ENCODE peak calls at places on chromosomes 4 and X, in six cellular contexts. B is GM20000, W is left ventricle myocardium superior, X is SJSA1, R is mesendoderm, T is T-helper 1 cell. J is an unnamed sample.

GRCh38 chr4:152937535-152938236 is 1.6 kb downstream of the FHDC1 start:
- DNase-seq in B (peak; percentile 68), T (peak; percentile 3), X (no peak), R (no peak), W (peak; percentile 61), J (no peak)

GRCh38 chr4:185726931-185727330 is 85.1 kb downstream of the SORBS2 start:
- DNase-seq in B (no peak), T (no peak), X (no peak), W (no peak), R (no peak), J (no peak)

GRCh38 chr4:41655177-41655576 is 93.3 kb downstream of the PHOX2B start:
- DNase-seq in R (no peak), T (no peak), W (no peak), B (no peak), X (no peak), J (no peak)

GRCh38 chr4:188037003-188037713 is 41.6 kb downstream of the ZFP42 start:
- DNase-seq in T (no peak), X (no peak), R (no peak), B (no peak), W (no peak), J (no peak)

GRCh38 chr4:32748061-32748460 is 2027.9 kb downstream of the PCDH7 start:
- DNase-seq in B (no peak), T (no peak), R (no peak), W (no peak), X (no peak), J (no peak)

GRCh38 chr4:156609421-156609820 is 362.2 kb downstream of the PDGFC start:
- DNase-seq in R (peak; percentile 33), B (no peak), X (no peak), W (peak; percentile 35), T (no peak), J (no peak)

GRCh38 chrX:134735015-134735414 is 76.7 kb upstream of the PLAC1 start:
- DNase-seq in B (no peak), T (no peak), X (no peak), R (no peak), W (no peak), J (no peak)

GRCh38 chr4:180091710-180092109 is 2151.5 kb upstream of the TENM3 start:
- DNase-seq in T (no peak), R (no peak), X (no peak), W (no peak), B (no peak), J (no peak)

GRCh38 chrX:134660627-134661026 is 2.4 kb upstream of the PLAC1 start:
- DNase-seq in W (no peak), R (no peak), X (no peak), T (no peak), B (no peak), J (no peak)

GRCh38 chr4:52825311-52826090 is 36.6 kb upstream of the RASL11B start:
- DNase-seq in B (no peak), R (peak; percentile 47), X (no peak), W (no peak), T (no peak), J (no peak)

GRCh38 chr4:2745981-2746806 is 9.9 kb downstream of the TNIP2 start:
- DNase-seq in X (peak; percentile 92), R (no peak), T (peak; percentile 82), W (peak; percentile 63), B (peak; percentile 93), J (peak; percentile 79)

GRCh38 chr4:7830747-7831146 is 108.9 kb downstream of the AFAP1 start:
- DNase-seq in T (no peak), X (no peak), W (no peak), R (no peak), B (no peak), J (no peak)

GRCh38 chrX:48940404-48940955 is 16.9 kb downstream of the OTUD5 start:
- DNase-seq in R (no peak), T (no peak), X (no peak), W (no peak), B (no peak), J (no peak)

GRCh38 chr4:11297201-11297600 is 131.5 kb downstream of the HS3ST1 start:
- DNase-seq in R (no peak), W (no peak), B (no peak), T (no peak), X (no peak), J (no peak)